ENCODE peak calls at places on chromosome 1, in seven cellular contexts. J is heart left ventricle, Q is AG04450, V is colonic mucosa, I is A549, X is progenitor cell of endocrine pancreas, Y is fibroblast of pulmonary artery. D is an unnamed sample.

GRCh38 chr1:208169081-208169879 is 74.9 kb downstream of the PLXNA2 start:
- DNase-seq in J (no peak), Q (no peak), V (no peak), I (no peak), X (no peak), Y (no peak), D (no peak)

GRCh38 chr1:56453722-56454078 is 125.7 kb downstream of the PLPP3 start:
- DNase-seq in J (no peak), Q (no peak), V (no peak), I (no peak), X (no peak), Y (no peak), D (no peak)

GRCh38 chr1:39224295-39224829 is 19.9 kb downstream of the MACF1 start:
- DNase-seq in J (no peak), Q (no peak), V (no peak), I (no peak), X (no peak), Y (peak; percentile 12), D (no peak)

GRCh38 chr1:77514871-77515776 is 167.3 kb downstream of the ZZZ3 start:
- DNase-seq in J (peak; percentile 41), Q (no peak), V (no peak), I (no peak), X (no peak), Y (peak; percentile 68), D (peak; percentile 30)

GRCh38 chr1:10378071-10378841 is 20.6 kb upstream of the PGD start:
- DNase-seq in J (no peak), Q (peak; percentile 64), V (no peak), I (peak; percentile 62), X (no peak), Y (peak; percentile 97), D (no peak)

GRCh38 chr1:43460988-43461693 is 7.4 kb upstream of the HYI start:
- DNase-seq in J (no peak), Q (no peak), V (no peak), I (no peak), X (no peak), Y (peak; percentile 40), D (no peak)

GRCh38 chr1:194318790-194319280 is 1132.4 kb upstream of the B3GALT2 start:
- DNase-seq in J (no peak), Q (no peak), V (no peak), I (no peak), X (no peak), Y (no peak), D (no peak)

GRCh38 chr1:191528275-191528674 is 630.0 kb upstream of the RGS18 start:
- DNase-seq in J (no peak), Q (no peak), V (no peak), I (no peak), X (no peak), Y (no peak), D (no peak)

GRCh38 chr1:38075191-38075590 is 28.6 kb upstream of the POU3F1 start:
- DNase-seq in J (no peak), Q (no peak), V (no peak), I (no peak), X (no peak), Y (no peak), D (no peak)

GRCh38 chr1:14755518-14756252 is 157.2 kb downstream of the KAZN start:
- DNase-seq in J (no peak), Q (no peak), V (no peak), I (no peak), X (no peak), Y (no peak), D (no peak)

GRCh38 chr1:24727490-24728214 is 17.6 kb upstream of the CLIC4 start:
- DNase-seq in J (peak; percentile 74), Q (no peak), V (peak; percentile 61), I (no peak), X (no peak), Y (peak; percentile 89), D (no peak)

GRCh38 chr1:117630423-117630998 is 24.7 kb downstream of the TENT5C start:
- DNase-seq in J (peak; percentile 49), Q (no peak), V (no peak), I (no peak), X (no peak), Y (no peak), D (no peak)

GRCh38 chr1:26277261-26277661 is 2.6 kb upstream of the SH3BGRL3 start:
- DNase-seq in J (no peak), Q (no peak), V (peak; percentile 64), I (no peak), X (no peak), Y (no peak), D (no peak)

GRCh38 chr1:85297855-85298629 is 21.6 kb upstream of the BCL10 start:
- DNase-seq in J (peak; percentile 82), Q (peak; percentile 98), V (peak; percentile 67), I (peak; percentile 59), X (no peak), Y (peak; percentile 98), D (no peak)

GRCh38 chr1:214525535-214526019 is 25.8 kb downstream of the PTPN14 start:
- DNase-seq in J (no peak), Q (no peak), V (no peak), I (no peak), X (no peak), Y (no peak), D (no peak)

GRCh38 chr1:90236493-90236892 is 241.6 kb downstream of the ZNF326 start:
- DNase-seq in J (no peak), Q (no peak), V (no peak), I (no peak), X (no peak), Y (no peak), D (no peak)

GRCh38 chr1:192700834-192701271 is 64.9 kb downstream of the RGS13 start:
- DNase-seq in J (no peak), Q (peak; percentile 82), V (no peak), I (peak; percentile 35), X (no peak), Y (peak; percentile 84), D (no peak)

GRCh38 chr1:205630241-205630640 is 1.6 kb downstream of the ELK4 start:
- DNase-seq in J (no peak), Q (no peak), V (no peak), I (no peak), X (no peak), Y (peak; percentile 61), D (no peak)

GRCh38 chr1:93328809-93329477 is 16.8 kb upstream of the DR1 start:
- DNase-seq in J (no peak), Q (peak; percentile 30), V (peak; percentile 38), I (no peak), X (no peak), Y (no peak), D (no peak)

GRCh38 chr1:239636321-239636720 is 250.0 kb downstream of the CHRM3 start:
- DNase-seq in J (no peak), Q (no peak), V (no peak), I (no peak), X (no peak), Y (no peak), D (no peak)

GRCh38 chr1:239633432-239633831 is 247.1 kb downstream of the CHRM3 start:
- DNase-seq in J (no peak), Q (no peak), V (no peak), I (no peak), X (no peak), Y (no peak), D (no peak)

GRCh38 chr1:239635276-239635675 is 248.9 kb downstream of the CHRM3 start:
- DNase-seq in J (no peak), Q (no peak), V (no peak), I (no peak), X (no peak), Y (no peak), D (no peak)

GRCh38 chr1:239630767-239631166 is 244.4 kb downstream of the CHRM3 start:
- DNase-seq in J (no peak), Q (no peak), V (no peak), I (no peak), X (no peak), Y (no peak), D (no peak)
- TF ChIP-seq CTCF in J (no peak), Q (no peak), V (no peak), I (no peak), X (no peak), Y (no peak), D (no peak)

GRCh38 chr1:30777906-30778155 is 20.3 kb upstream of the LAPTM5 start:
- DNase-seq in J (no peak), Q (no peak), V (no peak), I (peak; percentile 33), X (no peak), Y (no peak), D (no peak)
- TF ChIP-seq CTCF in J (no peak), Q (peak; percentile 40), V (no peak), I (peak; percentile 12), X (peak; percentile 34), Y (peak; percentile 35), D (no peak)

GRCh38 chr1:100835866-100836842 is 58.5 kb downstream of the EXTL2 start:
- DNase-seq in J (no peak), Q (no peak), V (no peak), I (no peak), X (no peak), Y (no peak), D (no peak)

GRCh38 chr1:100834779-100835645 is 59.6 kb downstream of the EXTL2 start:
- DNase-seq in J (no peak), Q (no peak), V (no peak), I (peak; percentile 2), X (no peak), Y (peak; percentile 28), D (no peak)

DNA sequence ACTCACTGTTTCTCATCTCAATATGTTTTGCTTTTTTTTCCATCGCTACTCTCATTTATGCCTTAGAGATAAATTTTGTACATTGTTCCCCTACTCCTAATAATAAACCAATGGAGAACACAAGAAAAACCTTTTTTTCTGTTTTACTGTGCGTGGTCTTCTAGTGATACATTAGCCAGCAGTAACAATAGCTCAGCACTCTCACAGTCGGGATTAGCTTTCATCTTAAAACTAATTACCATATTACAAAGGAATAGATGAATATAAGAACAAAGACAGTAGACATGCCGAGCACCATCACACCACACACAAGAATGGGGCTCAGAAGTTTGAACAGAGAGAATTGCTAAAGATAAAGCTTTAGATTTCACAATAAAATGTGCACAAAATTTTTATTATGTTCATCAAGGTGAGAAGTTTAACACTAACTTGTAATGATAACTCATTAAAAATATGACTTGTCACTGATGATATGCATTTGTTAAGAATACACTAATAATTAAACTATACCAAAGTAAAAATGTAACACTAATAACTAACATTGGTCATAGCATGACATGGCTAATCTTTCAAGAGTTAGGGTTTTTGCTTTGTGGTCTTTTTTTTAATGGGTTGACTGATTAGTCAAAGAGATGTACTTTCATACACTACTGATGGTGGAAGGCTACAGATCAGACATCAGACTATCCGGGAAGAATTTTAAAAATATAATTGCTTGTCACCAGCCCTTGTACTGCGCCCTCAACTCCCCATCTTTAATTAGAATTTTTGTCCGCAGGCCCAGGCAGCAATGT is 61.8 kb downstream of the EXTL2 start:
- DNase-seq in J (no peak), Q (no peak), V (no peak), I (no peak), X (no peak), Y (no peak), D (no peak)
- TF ChIP-seq CTCF in J (no peak), Q (no peak), V (no peak), I (no peak), X (no peak), Y (no peak), D (no peak)

DNA sequence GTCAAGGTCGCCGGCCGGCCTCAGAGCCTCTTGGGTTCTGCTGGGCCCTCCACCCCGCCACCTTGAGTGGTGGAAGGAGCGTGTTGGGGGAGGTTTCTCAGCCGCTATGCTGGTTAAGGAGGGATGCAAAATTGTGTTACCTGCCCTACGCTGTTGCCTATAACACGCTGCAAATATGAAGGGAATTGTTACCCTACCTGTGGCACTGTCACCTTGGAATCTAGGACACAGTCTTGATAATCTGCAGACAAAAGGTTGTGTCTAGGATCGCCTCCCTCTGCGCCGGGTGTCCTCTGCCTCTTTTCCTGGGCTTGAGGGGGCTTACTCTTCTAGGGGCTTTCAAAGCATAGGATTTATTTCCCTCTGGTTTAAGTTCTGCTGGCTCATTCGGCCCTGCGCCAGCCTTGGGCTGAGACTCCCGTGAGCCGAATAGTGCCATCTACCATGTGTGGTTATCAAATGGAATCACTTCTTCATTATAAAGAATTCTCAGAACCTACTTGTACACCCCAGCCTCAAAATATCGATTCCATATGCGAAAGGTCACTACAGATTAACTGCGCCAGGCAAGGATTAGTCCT is 677 bp downstream of the SLC22A15 start:
- DNase-seq in J (no peak), Q (no peak), V (no peak), I (no peak), X (no peak), Y (no peak), D (no peak)
- TF ChIP-seq CTCF in J (no peak), Q (no peak), V (no peak), I (no peak), X (no peak), Y (no peak), D (no peak)

D was measured in endothelial cell.